ENCODE peak calls at places on chromosomes 4 and X, in six cellular contexts. X is IMR-90, W is heart right ventricle, Z is HCT116, R is right lobe of liver, U is GM23248. O is an unnamed sample.

GRCh38 chrX:65644621-65645287 is 22.7 kb upstream of the MSN start:
- DNase-seq in U (peak; percentile 87), Z (peak; percentile 39), W (peak; percentile 83), X (peak; percentile 79), R (peak; percentile 86), O (peak; percentile 80)

GRCh38 chr4:113106076-113106475 is 56.6 kb downstream of the ANK2 start:
- DNase-seq in X (peak; percentile 40), W (no peak), Z (peak; percentile 23), U (peak; percentile 77), R (no peak), O (no peak)

GRCh38 chr4:158581161-158581560 is 59.5 kb downstream of the RXFP1 start:
- DNase-seq in Z (no peak), W (no peak), R (no peak), X (peak; percentile 41), U (peak; percentile 75), O (no peak)

GRCh38 chr4:151688003-151688784 is 72.6 kb downstream of the GATB start:
- DNase-seq in Z (no peak), W (no peak), U (peak; percentile 39), R (no peak), X (peak; percentile 38), O (no peak)

GRCh38 chr4:142549726-142550463 is 296.2 kb downstream of the INPP4B start:
- DNase-seq in R (no peak), W (no peak), U (peak; percentile 91), Z (peak; percentile 97), X (peak; percentile 81), O (peak; percentile 42)

GRCh38 chr4:166121897-166122296 is 248.9 kb downstream of the TLL1 start:
- DNase-seq in Z (no peak), X (no peak), U (no peak), W (peak; percentile 16), R (no peak), O (no peak)

GRCh38 chr4:119313237-119313636 is 8.7 kb downstream of the FABP2 start:
- DNase-seq in Z (no peak), W (no peak), R (no peak), U (no peak), X (no peak), O (no peak)

GRCh38 chrX:136417806-136418205 is 69.9 kb upstream of the BRS3 start:
- DNase-seq in X (no peak), U (no peak), R (no peak), W (no peak), Z (no peak), O (no peak)

GRCh38 chr4:54541426-54542118 is 116.2 kb upstream of the KIT start:
- DNase-seq in U (peak; percentile 57), W (no peak), Z (no peak), X (peak; percentile 54), R (no peak), O (no peak)

GRCh38 chrX:132364313-132364712 is 124.5 kb downstream of the MBNL3 start:
- DNase-seq in Z (no peak), R (no peak), U (no peak), X (no peak), W (no peak), O (no peak)

GRCh38 chr4:13860126-13860525 is 232.6 kb upstream of the BOD1L1 start:
- DNase-seq in Z (no peak), X (no peak), W (no peak), R (no peak), U (no peak), O (no peak)

GRCh38 chr4:53326535-53326934 is 39.3 kb downstream of the SCFD2 start:
- DNase-seq in X (no peak), W (no peak), U (no peak), R (no peak), Z (no peak), O (no peak)

GRCh38 chrX:40158036-40158706 is 60.4 kb upstream of the BCOR start:
- DNase-seq in W (no peak), U (peak; percentile 62), R (no peak), Z (no peak), X (peak; percentile 17), O (no peak)

GRCh38 chr4:158172558-158173258 is at the start of gene GASK1B:
- DNase-seq in W (peak; percentile 68), X (peak; percentile 64), U (peak; percentile 75), Z (peak; percentile 49), R (no peak), O (no peak)

GRCh38 chrX:44765556-44765955 is 78.3 kb upstream of the DUSP21 start:
- DNase-seq in U (peak; percentile 39), X (no peak), W (no peak), R (no peak), Z (no peak), O (no peak)

GRCh38 chr4:172686021-172686420 is 482.6 kb upstream of the GALNT7 start:
- DNase-seq in X (no peak), W (no peak), Z (no peak), U (no peak), R (no peak), O (no peak)

GRCh38 chr4:24475756-24476155 is 108.6 kb downstream of the DHX15 start:
- DNase-seq in Z (no peak), W (no peak), U (no peak), X (no peak), R (no peak), O (no peak)

GRCh38 chrX:153953892-153954617 is 9.6 kb upstream of the RENBP start:
- DNase-seq in W (no peak), Z (no peak), R (no peak), X (no peak), U (no peak), O (no peak)
- H3K27ac ChIP-seq in W (no peak overlapping the region), Z (no peak overlapping the region), R (no peak overlapping the region), X (no peak overlapping the region), U (no peak overlapping the region), O (no peak overlapping the region)

DNA sequence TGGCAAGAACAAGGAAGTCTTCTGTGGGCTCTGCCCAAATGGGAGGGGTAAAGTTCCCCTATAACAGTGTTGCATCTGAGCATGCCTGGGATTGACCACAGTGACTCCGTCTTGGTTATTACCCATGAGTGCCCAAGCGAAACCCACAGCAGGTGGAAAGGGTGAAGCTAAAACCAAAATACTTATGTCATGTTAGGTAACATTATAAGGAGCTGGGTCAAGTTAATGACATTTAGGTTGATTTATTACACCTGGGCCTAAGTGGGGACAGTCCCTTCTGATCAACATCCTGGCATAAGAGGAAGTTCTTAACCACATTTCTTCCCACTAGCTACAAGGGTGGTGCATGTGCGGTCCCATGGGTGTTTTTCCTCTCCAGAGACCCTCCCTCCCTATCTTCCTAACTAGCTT is 1.3 kb upstream of the ZNF732 start:
- DNase-seq in Z (no peak), X (no peak), U (no peak), W (no peak), R (no peak), O (no peak)
- H3K9me3 ChIP-seq in Z (peaks cover 6% of the 10 kb centered on the region), X (peaks cover 32% of the 10 kb centered on the region), U (no peaks in the 10 kb centered on the region), W (no peaks in the 10 kb centered on the region), R (no peaks in the 10 kb centered on the region), O (peaks cover 4% of the 10 kb centered on the region)

GRCh38 chrX:48599341-48599740 is 2.0 kb downstream of the WDR13 start:
- DNase-seq in X (no peak), R (no peak), W (no peak), Z (no peak), U (no peak), O (no peak)

GRCh38 chrX:48600226-48600625 is 2.9 kb downstream of the WDR13 start:
- DNase-seq in X (no peak), U (no peak), R (no peak), W (no peak), Z (no peak), O (no peak)

GRCh38 chrX:48595929-48596328 is 1.4 kb upstream of the WDR13 start:
- DNase-seq in R (no peak), Z (no peak), U (no peak), X (no peak), W (no peak), O (no peak)

GRCh38 chrX:48597353-48598264 is at the start of gene WDR13:
- DNase-seq in X (peak; percentile 93), W (peak; percentile 95), Z (peak; percentile 89), U (peak; percentile 93), R (peak; percentile 93), O (peak; percentile 85)

DNA sequence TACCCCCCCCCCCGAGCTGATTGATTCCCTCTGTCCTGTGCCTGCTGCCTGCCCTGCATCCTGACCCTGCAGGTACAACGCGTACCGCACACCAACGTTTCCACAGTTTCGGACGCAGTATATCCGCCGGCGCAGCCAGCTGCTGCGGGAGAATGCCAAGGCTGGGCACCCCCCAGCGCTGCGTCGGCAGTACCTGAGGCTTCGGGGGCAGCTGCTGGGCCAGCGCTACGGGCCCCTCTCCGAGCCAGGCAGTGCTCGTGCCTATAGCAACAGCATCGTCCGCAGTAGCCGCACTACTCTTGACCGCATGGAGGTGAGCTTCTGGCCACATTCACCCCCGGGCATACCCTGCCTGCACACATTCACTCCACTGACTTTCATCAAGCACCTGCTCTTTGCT is 1.4 kb downstream of the WDR13 start:
- DNase-seq in X (no peak), R (no peak), U (no peak), Z (no peak), W (no peak), O (no peak)
- H3K4me3 ChIP-seq in X (peak overlapping the region; percentile 62), R (no peak overlapping the region), U (peak overlapping the region; percentile 82), Z (peak overlapping the region; percentile 74), W (peak overlapping the region; percentile 76), O (no peak overlapping the region)

GRCh38 chrX:100645106-100645505 is 1.1 kb downstream of the SRPX2 start:
- DNase-seq in X (no peak), R (no peak), Z (no peak), U (peak; percentile 55), W (no peak), O (no peak)
- H3K27ac ChIP-seq in X (peak overlapping the region; percentile 29), R (no peak overlapping the region), Z (no peak overlapping the region), U (peak overlapping the region; percentile 84), W (peak overlapping the region; percentile 29), O (peak overlapping the region; percentile 80)

GRCh38 chr4:605702-606425 is 19.5 kb upstream of the PDE6B start:
- DNase-seq in R (no peak), W (no peak), U (no peak), Z (no peak), X (no peak), O (no peak)

GRCh38 chr4:601612-602558 is 23.5 kb upstream of the PDE6B start:
- DNase-seq in X (no peak), W (no peak), U (no peak), R (peak; percentile 12), Z (no peak), O (no peak)

GRCh38 chr4:602559-602942 is 22.8 kb upstream of the PDE6B start:
- DNase-seq in X (no peak), U (peak; percentile 28), Z (peak; percentile 60), R (peak; percentile 42), W (no peak), O (peak; percentile 64)

GRCh38 chr4:600850-601515 is 24.4 kb upstream of the PDE6B start:
- DNase-seq in X (no peak), Z (no peak), W (no peak), U (peak; percentile 54), R (peak; percentile 15), O (no peak)

GRCh38 chr4:604131-604530 is 21.2 kb upstream of the PDE6B start:
- DNase-seq in X (no peak), U (no peak), R (no peak), W (no peak), Z (no peak), O (no peak)
- H3K9me3 ChIP-seq in X (peaks cover 7% of the 10 kb centered on the region), U (no peaks in the 10 kb centered on the region), R (no peaks in the 10 kb centered on the region), W (no peaks in the 10 kb centered on the region), Z (no peaks in the 10 kb centered on the region), O (peaks cover 2% of the 10 kb centered on the region)

O was measured in RWPE2.